ENCODE peak calls at places on chromosomes 7 and 10, in five cellular contexts. G is upper lobe of right lung, V is lung, Z is fibroblast of lung, T is transverse colon. A is an unnamed sample.

GRCh38 chr7:111672901-111673300 is 110.6 kb upstream of the IMMP2L start:
- DNase-seq in G (no peak), V (no peak), Z (no peak), T (no peak), A (no peak)

GRCh38 chr7:11931306-11931705 is 99.3 kb upstream of the THSD7A start:
- DNase-seq in G (no peak), V (no peak), Z (peak), T (no peak), A (no peak)

GRCh38 chr10:90977162-90977854 is 56.4 kb upstream of the ANKRD1 start:
- DNase-seq in G (no peak), V (no peak), Z (no peak), T (no peak), A (no peak)

GRCh38 chr10:124243702-124244121 is 150.3 kb upstream of the CHST15 start:
- DNase-seq in G (no peak), V (no peak), Z (no peak), T (peak), A (no peak)

GRCh38 chr7:40482794-40483374 is 348.1 kb downstream of the SUGCT start:
- DNase-seq in G (no peak), V (no peak), Z (peak), T (no peak), A (no peak)

GRCh38 chr10:86661161-86662025 is 6.9 kb upstream of the LDB3 start:
- DNase-seq in G (peak), V (no peak), Z (peak), T (no peak), A (no peak)

GRCh38 chr7:134943785-134944400 is 42.4 kb upstream of the AGBL3 start:
- DNase-seq in G (no peak), V (no peak), Z (peak), T (no peak), A (no peak)

GRCh38 chr10:306654-307185 is 171.5 kb downstream of the ZMYND11 start:
- DNase-seq in G (no peak), V (no peak), Z (no peak), T (no peak), A (no peak)

GRCh38 chr10:90413196-90413595 is 444.6 kb downstream of the HTR7 start:
- DNase-seq in G (no peak), V (no peak), Z (peak), T (no peak), A (no peak)

GRCh38 chr7:44618754-44619153 is 12.3 kb downstream of the OGDH start:
- DNase-seq in G (no peak), V (no peak), Z (no peak), T (no peak), A (no peak)

GRCh38 chr10:3485287-3485686 is 299.7 kb downstream of the KLF6 start:
- DNase-seq in G (no peak), V (no peak), Z (no peak), T (no peak), A (no peak)

GRCh38 chr10:68208424-68209042 is 23.4 kb downstream of the ATOH7 start:
- DNase-seq in G (no peak), V (no peak), Z (peak), T (peak), A (peak)
- TF ChIP-seq CTCF in G (peak), V (no peak), Z (peak), T (peak), A (peak)

DNA sequence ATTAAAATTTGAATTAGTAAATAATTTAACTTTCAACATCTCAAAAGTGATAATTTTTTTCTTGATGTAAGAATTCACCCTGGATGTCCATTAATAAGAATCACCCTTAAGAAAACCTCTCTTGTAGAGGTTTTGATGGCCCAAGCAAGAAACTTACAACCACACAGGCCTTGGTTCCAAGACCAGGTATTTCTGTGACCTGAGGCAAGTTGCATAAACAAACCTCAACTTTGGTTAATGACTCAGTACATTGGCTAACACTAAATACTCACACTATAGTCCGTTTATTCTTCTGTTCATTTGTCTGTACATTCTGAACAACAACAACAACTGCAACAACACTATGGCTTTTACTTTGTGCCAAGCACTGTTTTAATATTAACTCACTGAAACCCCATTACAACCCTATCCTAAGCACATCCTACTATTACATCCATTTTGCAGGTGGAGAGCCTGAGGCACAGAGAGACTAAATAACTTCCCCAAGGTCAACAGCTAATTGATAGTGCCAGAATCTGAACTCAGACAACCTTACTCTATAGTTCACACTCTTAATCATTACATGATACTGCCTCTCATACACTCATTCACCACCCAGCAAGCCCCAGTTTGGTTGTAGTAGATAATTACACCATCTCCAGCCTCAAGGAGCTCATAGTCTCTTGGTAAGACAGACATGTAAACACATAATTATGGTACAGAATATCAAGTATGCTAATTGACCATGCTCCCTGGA is 6.6 kb downstream of the ANK3 start:
- DNase-seq in G (no peak), V (no peak), Z (peak), T (no peak), A (no peak)
- H3K27ac ChIP-seq in G (no peak), V (no peak), Z (no peak), T (no peak), A (peak)

DNA sequence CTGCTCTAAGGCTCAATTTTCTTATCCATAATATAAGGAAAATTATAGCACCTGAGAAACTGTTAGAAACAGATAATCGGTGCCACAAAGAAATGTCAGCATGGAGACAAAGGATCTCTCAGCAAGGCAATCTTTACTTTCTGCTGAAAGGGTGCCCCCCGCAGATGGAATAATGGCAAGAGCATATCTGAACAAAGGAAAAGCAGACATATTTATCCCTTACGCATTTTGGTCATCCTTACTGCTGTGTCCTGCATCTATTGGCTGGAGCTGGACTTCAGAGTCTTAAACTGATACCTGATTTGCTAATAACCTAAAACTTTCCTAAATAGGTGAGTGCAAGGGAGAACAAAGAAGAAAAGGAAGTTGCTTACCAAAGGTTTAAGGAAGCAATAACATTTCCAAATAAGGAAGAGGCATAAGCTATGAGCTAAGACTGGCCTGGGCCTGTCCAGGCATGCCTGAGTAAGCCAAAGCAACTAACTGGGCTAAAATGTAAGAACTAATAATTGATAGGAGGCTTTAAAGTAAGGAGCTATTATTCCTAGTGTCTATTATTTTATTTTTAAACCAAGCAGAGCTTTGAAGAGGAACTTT is 39.6 kb upstream of the ELMO1 start:
- DNase-seq in G (no peak), V (no peak), Z (peak), T (no peak), A (no peak)
- H3K4me3 ChIP-seq in G (no peak), V (no peak), Z (no peak), T (no peak), A (no peak)

GRCh38 chr10:47062801-47063200 is 151.6 kb downstream of the PTPN20 start:
- DNase-seq in G (no peak), V (no peak), Z (peak), T (no peak), A (no peak)
- TF ChIP-seq CTCF in G (peak), V (no peak), Z (peak), T (no peak), A (peak)

GRCh38 chr7:35875292-35875691 is 74.4 kb downstream of the SEPTIN7 start:
- DNase-seq in G (no peak), V (no peak), Z (no peak), T (no peak), A (no peak)
- H3K27ac ChIP-seq in G (no peak), V (no peak), Z (no peak), T (no peak), A (no peak)

DNA sequence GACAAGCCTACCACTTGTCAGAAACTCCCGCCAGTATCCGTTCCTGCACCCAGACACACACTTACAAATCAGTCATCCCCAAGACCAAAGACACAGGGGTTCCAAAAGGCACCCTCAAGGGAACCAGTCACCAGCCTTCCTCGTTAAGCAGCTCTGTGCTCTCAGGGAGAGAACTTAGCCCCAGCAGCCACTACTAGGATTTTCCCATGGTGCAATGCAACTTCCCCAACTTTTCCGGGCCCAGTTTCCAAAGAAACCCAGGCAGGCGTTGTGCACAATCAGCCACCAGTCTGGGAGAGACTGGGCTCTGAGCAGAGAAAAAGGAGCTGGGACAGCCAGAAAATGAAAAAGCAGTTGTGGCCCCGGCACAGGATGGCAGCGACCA is 1.2 kb downstream of the DLG5 start:
- DNase-seq in G (no peak), V (no peak), Z (peak), T (no peak), A (no peak)
- H3K4me3 ChIP-seq in G (peak), V (peak), Z (peak), T (peak), A (peak)

DNA sequence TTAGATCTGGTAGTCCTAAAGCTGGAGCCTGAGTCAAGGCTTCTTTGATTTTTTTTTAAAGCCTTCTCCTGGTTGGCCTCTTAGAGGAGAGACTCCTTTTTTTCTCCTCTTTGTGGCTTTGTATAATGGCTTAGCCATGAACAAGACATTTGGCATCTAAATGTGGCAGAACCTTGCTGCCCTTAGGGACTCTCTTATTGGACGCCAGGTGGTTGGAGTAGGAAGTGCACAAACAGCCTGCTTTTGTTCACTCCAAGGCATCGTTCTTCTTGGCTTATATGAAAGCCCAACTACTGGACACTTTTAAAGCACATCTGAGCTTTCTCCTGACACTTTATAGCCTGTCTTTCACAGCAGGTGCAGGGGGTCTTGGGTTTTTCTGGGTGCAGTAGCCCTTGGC is 25.0 kb downstream of the ZPBP start:
- DNase-seq in G (no peak), V (no peak), Z (no peak), T (peak), A (no peak)
- TF ChIP-seq CTCF in G (peak), V (no peak), Z (no peak), T (peak), A (peak)

GRCh38 chr10:77969029-77969635 is 42.6 kb upstream of the DLG5 start:
- DNase-seq in G (no peak), V (no peak), Z (no peak), T (no peak), A (no peak)
- H3K27ac ChIP-seq in G (no peak), V (no peak), Z (no peak), T (peak), A (no peak)